ENCODE peak calls at places on chromosomes 16 and 17, in four cellular contexts. M is A549, H is tibial nerve, V is ovary. P is an unnamed sample.

GRCh38 chr17:2841606-2842005 is 45.4 kb downstream of the RAP1GAP2 start:
- DNase-seq in H (no peak), V (no peak), M (no peak), P (no peak)

GRCh38 chr16:74698220-74698619 is 2.4 kb downstream of the MLKL start:
- DNase-seq in M (no peak), H (no peak), V (no peak), P (no peak)

GRCh38 chr16:16763449-16763848 is 384.5 kb downstream of the NPIPA7 start:
- DNase-seq in V (no peak), M (no peak), H (no peak), P (no peak)

GRCh38 chr17:16872836-16873653 is 98.9 kb downstream of the TNFRSF13B start:
- DNase-seq in H (no peak), V (no peak), M (peak; percentile 57), P (peak; percentile 83)

GRCh38 chr17:1241904-1242303 is 28.3 kb upstream of the BHLHA9 start:
- DNase-seq in M (no peak), V (no peak), H (peak; percentile 72), P (peak; percentile 68)

GRCh38 chr16:4272114-4272954 is 489 bp downstream of the TFAP4 start:
- DNase-seq in M (peak; percentile 60), H (no peak), V (peak; percentile 57), P (peak; percentile 75)

GRCh38 chr17:34025179-34025551 is 229.9 kb upstream of the CCL2 start:
- DNase-seq in M (no peak), H (no peak), V (no peak), P (no peak)

GRCh38 chr16:70740919-70741778 is 55.3 kb upstream of the MTSS2 start:
- DNase-seq in V (no peak), M (no peak), H (no peak), P (no peak)

GRCh38 chr17:80123791-80124190 is 22.4 kb downstream of the GAA start:
- DNase-seq in M (no peak), V (no peak), H (no peak), P (no peak)

GRCh38 chr17:39485555-39485954 is 24.3 kb downstream of the CDK12 start:
- DNase-seq in H (no peak), V (no peak), M (peak; percentile 84), P (no peak)

GRCh38 chr17:47945080-47945479 is 3.7 kb downstream of the PNPO start:
- DNase-seq in V (no peak), M (no peak), H (no peak), P (no peak)

GRCh38 chr17:12977008-12977751 is 40.6 kb downstream of the ELAC2 start:
- DNase-seq in H (no peak), V (no peak), M (no peak), P (no peak)

GRCh38 chr16:66660422-66661209 is 35.9 kb downstream of the CMTM4 start:
- DNase-seq in H (peak; percentile 49), M (peak; percentile 84), V (peak; percentile 66), P (peak; percentile 72)

GRCh38 chr16:89095401-89095974 is 1.8 kb downstream of the ACSF3 start:
- DNase-seq in V (no peak), H (no peak), M (no peak), P (no peak)

GRCh38 chr17:9003355-9004131 is 17.8 kb upstream of the NTN1 start:
- DNase-seq in M (no peak), H (no peak), V (no peak), P (peak; percentile 35)

GRCh38 chr17:69608808-69609494 is 194.5 kb downstream of the MAP2K6 start:
- DNase-seq in V (no peak), M (peak; percentile 60), H (no peak), P (no peak)

GRCh38 chr17:34709108-34709779 is 129.9 kb downstream of the TMEM132E start:
- DNase-seq in M (no peak), V (no peak), H (no peak), P (no peak)

GRCh38 chr16:69662901-69663300 is 63.5 kb downstream of the NQO1 start:
- DNase-seq in M (no peak), V (no peak), H (no peak), P (no peak)

GRCh38 chr16:67801889-67802288 is 4.5 kb downstream of the RANBP10 start:
- DNase-seq in V (no peak), M (no peak), H (no peak), P (no peak)

GRCh38 chr17:82664701-82665182 is 16.5 kb upstream of the WDR45B start:
- DNase-seq in V (no peak), M (no peak), H (no peak), P (peak; percentile 71)

GRCh38 chr16:88593489-88593888 is 23.3 kb downstream of the ZC3H18 start:
- DNase-seq in V (no peak), M (no peak), H (no peak), P (no peak)

GRCh38 chr17:10198509-10199249 is at the start of gene GAS7:
- DNase-seq in V (peak; percentile 72), M (no peak), H (peak; percentile 48), P (peak; percentile 65)

GRCh38 chr17:35716173-35716572 is 15.3 kb upstream of the RASL10B start:
- DNase-seq in M (no peak), V (no peak), H (no peak), P (no peak)

GRCh38 chr16:27315333-27316037 is 1.7 kb downstream of the IL4R start:
- DNase-seq in H (peak; percentile 48), V (peak; percentile 65), M (peak; percentile 55), P (no peak)

GRCh38 chr16:58280846-58281301 is 14.0 kb downstream of the PRSS54 start:
- DNase-seq in H (no peak), V (no peak), M (no peak), P (no peak)

GRCh38 chr17:83086907-83087787 is 7.7 kb downstream of the METRNL start:
- DNase-seq in V (no peak), H (no peak), M (no peak), P (no peak)

GRCh38 chr17:57627591-57627990 is 117.5 kb downstream of the CCDC182 start:
- DNase-seq in V (no peak), M (no peak), H (no peak), P (no peak)

GRCh38 chr16:87762071-87762571 is 3.7 kb downstream of the KLHDC4 start:
- DNase-seq in V (no peak), H (no peak), M (no peak), P (no peak)

GRCh38 chr16:67594956-67595355 is 32.6 kb downstream of the CTCF start:
- DNase-seq in H (no peak), M (no peak), V (no peak), P (no peak)

GRCh38 chr17:79991924-79992656 is 43.6 kb downstream of the TBC1D16 start:
- DNase-seq in H (no peak), V (peak; percentile 54), M (peak; percentile 42), P (no peak)

GRCh38 chr16:4601317-4602186 is 13.1 kb downstream of the UBALD1 start:
- DNase-seq in H (peak; percentile 37), M (no peak), V (peak; percentile 68), P (peak; percentile 36)

GRCh38 chr16:19286827-19287226 is 1.3 kb downstream of the CLEC19A start:
- DNase-seq in V (no peak), H (no peak), M (no peak), P (no peak)

GRCh38 chr16:19283637-19284036 is 1.9 kb upstream of the CLEC19A start:
- DNase-seq in H (no peak), V (no peak), M (peak; percentile 51), P (no peak)

GRCh38 chr16:19282101-19282500 is 3.4 kb upstream of the CLEC19A start:
- DNase-seq in V (no peak), H (no peak), M (no peak), P (no peak)

GRCh38 chr16:19285431-19285830 is at the start of gene CLEC19A:
- DNase-seq in M (no peak), H (no peak), V (no peak), P (no peak)

DNA sequence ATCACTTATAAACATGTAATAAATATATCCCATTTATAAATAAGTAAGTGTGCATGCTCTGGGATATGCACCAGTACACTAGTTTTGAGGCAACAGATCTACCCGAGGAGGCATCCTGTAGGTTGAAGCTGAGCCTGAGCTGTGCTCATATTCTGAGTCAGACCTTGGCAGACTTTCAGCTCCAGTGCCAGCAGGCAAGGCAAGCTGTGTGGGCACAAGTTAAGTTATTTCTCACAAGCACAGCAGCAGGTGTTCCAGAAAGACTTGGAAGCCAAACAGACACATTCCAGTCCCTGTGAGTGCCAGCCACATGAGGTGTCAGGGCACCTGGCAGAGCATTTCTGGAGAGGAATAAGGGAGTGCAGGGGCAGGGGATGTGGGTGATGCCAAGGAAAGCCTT is 1.3 kb upstream of the CLEC19A start:
- DNase-seq in M (peak; percentile 72), V (no peak), H (no peak), P (no peak)
- TF ChIP-seq EP300 in M (no peak), V (no peak), H (no peak), P (no peak)

GRCh38 chr16:71894921-71895678 is at the start of gene IST1:
- DNase-seq in H (peak; percentile 96), M (peak; percentile 99), V (peak; percentile 99), P (peak; percentile 98)
- TF ChIP-seq EP300 in H (peak; percentile 83), M (no peak), V (peak; percentile 65), P (peak; percentile 56)

GRCh38 chr17:40498281-40499084 is 2.9 kb downstream of the TNS4 start:
- DNase-seq in V (no peak), M (no peak), H (no peak), P (no peak)
- TF ChIP-seq EP300 in V (no peak), M (no peak), H (no peak), P (no peak)

GRCh38 chr17:72927760-72928159 is 164.7 kb downstream of the SLC39A11 start:
- DNase-seq in M (no peak), V (no peak), H (no peak), P (no peak)

GRCh38 chr17:72930031-72930430 is 162.5 kb downstream of the SLC39A11 start:
- DNase-seq in H (no peak), V (no peak), M (no peak), P (no peak)

GRCh38 chr17:72931635-72932034 is 160.9 kb downstream of the SLC39A11 start:
- DNase-seq in V (no peak), H (no peak), M (no peak), P (no peak)

GRCh38 chr17:72928454-72929136 is 163.9 kb downstream of the SLC39A11 start:
- DNase-seq in H (no peak), V (no peak), M (no peak), P (no peak)

DNA sequence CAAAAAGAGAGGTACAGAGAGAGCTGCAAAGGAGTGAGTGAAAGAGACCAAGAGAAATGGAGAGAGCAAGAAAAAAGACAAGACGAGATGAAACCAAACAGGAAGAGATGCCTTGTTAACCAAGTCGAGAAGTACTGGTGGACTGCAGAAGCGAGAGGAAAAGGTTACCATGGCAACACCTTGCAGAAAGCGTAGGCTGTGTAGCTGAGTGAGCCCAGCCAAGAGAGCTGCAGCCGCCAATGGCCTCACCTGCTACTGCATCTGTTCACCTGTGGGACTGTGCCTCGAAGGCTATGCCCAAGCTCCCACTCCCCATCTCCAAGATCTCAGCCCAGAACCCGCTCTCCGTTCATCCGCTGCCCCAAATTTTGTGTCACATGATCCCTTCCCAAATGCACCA is 161.3 kb downstream of the SLC39A11 start:
- DNase-seq in H (no peak), V (no peak), M (no peak), P (no peak)
- TF ChIP-seq EP300 in H (no peak), V (no peak), M (no peak), P (no peak)